ENCODE peak calls at places on chromosome 3, in five cellular contexts. N, Q, L, O and K are unnamed samples.

GRCh38 chr3:112973325-112974177 is 1.4 kb downstream of the CD200R1 start:
- DNase-seq in N (no peak), Q (no peak), L (no peak), O (no peak), K (no peak)

GRCh38 chr3:188489639-188490405 is 335.9 kb downstream of the LPP start:
- DNase-seq in N (peak; percentile 90), Q (no peak), L (no peak), O (no peak), K (no peak)

GRCh38 chr3:58899159-58899952 is 150.5 kb downstream of the CFAP20DC start:
- DNase-seq in N (no peak), Q (no peak), L (no peak), O (no peak), K (peak; percentile 4)

GRCh38 chr3:48426944-48427629 is 2.8 kb downstream of the PLXNB1 start:
- DNase-seq in N (no peak), Q (no peak), L (peak; percentile 53), O (no peak), K (peak; percentile 31)

GRCh38 chr3:62237296-62237948 is 135.9 kb downstream of the FEZF2 start:
- DNase-seq in N (no peak), Q (no peak), L (no peak), O (no peak), K (no peak)

GRCh38 chr3:29683306-29683993 is 402.6 kb downstream of the RBMS3 start:
- DNase-seq in N (peak; percentile 68), Q (no peak), L (no peak), O (no peak), K (peak; percentile 77)

GRCh38 chr3:177574232-177574856 is 377.1 kb upstream of the TBL1XR1 start:
- DNase-seq in N (peak; percentile 81), Q (no peak), L (no peak), O (peak; percentile 51), K (peak; percentile 72)

GRCh38 chr3:16300881-16301359 is 35.9 kb downstream of the OXNAD1 start:
- DNase-seq in N (no peak), Q (no peak), L (no peak), O (no peak), K (no peak)

GRCh38 chr3:171396048-171396447 is 64.2 kb downstream of the TNIK start:
- DNase-seq in N (peak; percentile 31), Q (no peak), L (no peak), O (no peak), K (peak; percentile 45)

GRCh38 chr3:141795719-141796435 is 32.7 kb downstream of the GRK7 start:
- DNase-seq in N (no peak), Q (no peak), L (no peak), O (peak; percentile 0), K (peak; percentile 27)

GRCh38 chr3:15894382-15894781 is 96.6 kb upstream of the ANKRD28 start:
- DNase-seq in N (no peak), Q (no peak), L (no peak), O (no peak), K (no peak)

GRCh38 chr3:143119974-143120715 is 574 bp downstream of the CHST2 start:
- DNase-seq in N (no peak), Q (peak; percentile 19), L (no peak), O (no peak), K (peak; percentile 26)

GRCh38 chr3:94978076-94978475 is 915.2 kb downstream of the NSUN3 start:
- DNase-seq in N (no peak), Q (no peak), L (no peak), O (no peak), K (no peak)

GRCh38 chr3:70726096-70726745 is 413.8 kb upstream of the MDFIC2 start:
- DNase-seq in N (peak; percentile 3), Q (no peak), L (no peak), O (no peak), K (no peak)

GRCh38 chr3:72154391-72155300 is 369.7 kb upstream of the PROK2 start:
- DNase-seq in N (peak; percentile 11), Q (no peak), L (no peak), O (no peak), K (peak; percentile 48)

GRCh38 chr3:143951351-143951971 is 20.2 kb upstream of the DIPK2A start:
- DNase-seq in N (peak; percentile 46), Q (peak; percentile 4), L (peak; percentile 14), O (peak; percentile 1), K (peak; percentile 70)

GRCh38 chr3:185225523-185225922 is 28.3 kb downstream of the EHHADH start:
- DNase-seq in N (peak; percentile 77), Q (no peak), L (no peak), O (no peak), K (peak; percentile 75)

GRCh38 chr3:141201122-141201521 is 30.5 kb upstream of the PXYLP1 start:
- DNase-seq in N (no peak), Q (no peak), L (no peak), O (no peak), K (no peak)

GRCh38 chr3:21484323-21485154 is 266.5 kb downstream of the ZNF385D start:
- DNase-seq in N (peak; percentile 62), Q (peak; percentile 11), L (peak; percentile 7), O (no peak), K (peak; percentile 89)

GRCh38 chr3:69791919-69792399 is 52.7 kb downstream of the MITF start:
- DNase-seq in N (peak; percentile 72), Q (peak; percentile 25), L (no peak), O (no peak), K (peak; percentile 68)

GRCh38 chr3:132457301-132457700 is 40.0 kb downstream of the DNAJC13 start:
- DNase-seq in N (peak; percentile 35), Q (no peak), L (no peak), O (no peak), K (no peak)

GRCh38 chr3:151218136-151218535 is 15.1 kb upstream of the GPR171 start:
- DNase-seq in N (no peak), Q (no peak), L (no peak), O (no peak), K (no peak)

GRCh38 chr3:179551383-179551782 is 11.3 kb upstream of the ACTL6A start:
- DNase-seq in N (peak; percentile 36), Q (no peak), L (no peak), O (no peak), K (no peak)

GRCh38 chr3:193982258-193982659 is 153.7 kb upstream of the HES1 start:
- DNase-seq in N (no peak), Q (no peak), L (peak; percentile 34), O (no peak), K (peak; percentile 88)

GRCh38 chr3:11481561-11481960 is 162.2 kb downstream of the VGLL4 start:
- DNase-seq in N (no peak), Q (no peak), L (no peak), O (no peak), K (no peak)

GRCh38 chr3:110664148-110664547 is 407.5 kb upstream of the NECTIN3 start:
- DNase-seq in N (no peak), Q (peak; percentile 5), L (no peak), O (no peak), K (peak; percentile 57)

GRCh38 chr3:27533718-27534578 is 49.8 kb upstream of the SLC4A7 start:
- DNase-seq in N (peak; percentile 99), Q (peak; percentile 83), L (peak; percentile 23), O (peak; percentile 1), K (peak; percentile 95)

GRCh38 chr3:115071122-115071521 is 76.0 kb downstream of the ZBTB20 start:
- DNase-seq in N (no peak), Q (no peak), L (no peak), O (no peak), K (peak; percentile 25)

GRCh38 chr3:24351779-24352469 is 142.7 kb downstream of the THRB start:
- DNase-seq in N (no peak), Q (no peak), L (no peak), O (no peak), K (peak; percentile 21)